ENCODE peak calls at places on chromosomes 6 and 20, in five cellular contexts. A is A673, F is neural progenitor cell, R is Panc1, T is Peyer's patch. S is an unnamed sample. For H3K27me3, the result is how much of the 10 kb centered on the place peaks cover.

GRCh38 chr6:121135425-121135824 is 198.9 kb downstream of the TBC1D32 start:
- DNase-seq in A (peak), F (no peak), R (no peak), T (no peak), S (no peak)

GRCh38 chr6:44477293-44477894 is 89.9 kb downstream of the CDC5L start:
- DNase-seq in A (no peak), F (no peak), R (no peak), T (no peak), S (no peak)

GRCh38 chr6:6466967-6467761 is 121.4 kb upstream of the LY86 start:
- DNase-seq in A (no peak), F (no peak), R (no peak), T (no peak), S (no peak)

GRCh38 chr20:3677733-3678132 is 4.1 kb downstream of the ADAM33 start:
- DNase-seq in A (no peak), F (no peak), R (no peak), T (no peak), S (no peak)

GRCh38 chr6:147260091-147260490 is 55.9 kb downstream of the STXBP5 start:
- DNase-seq in A (no peak), F (no peak), R (no peak), T (no peak), S (no peak)

GRCh38 chr6:163641706-163642105 is 227.2 kb downstream of the QKI start:
- DNase-seq in A (no peak), F (no peak), R (no peak), T (no peak), S (no peak)

GRCh38 chr20:49863666-49864065 is 51.0 kb downstream of the SLC9A8 start:
- DNase-seq in A (no peak), F (no peak), R (no peak), T (no peak), S (no peak)

GRCh38 chr6:3202999-3203696 is 24.3 kb downstream of the TUBB2B start:
- DNase-seq in A (no peak), F (no peak), R (no peak), T (no peak), S (no peak)

GRCh38 chr6:107192739-107193296 is 77.5 kb upstream of the BEND3 start:
- DNase-seq in A (no peak), F (no peak), R (no peak), T (no peak), S (no peak)

GRCh38 chr20:49889943-49890650 is 25.2 kb downstream of the SPATA2 start:
- DNase-seq in A (no peak), F (no peak), R (no peak), T (peak), S (no peak)

GRCh38 chr6:157533397-157533814 is 152.4 kb downstream of the ZDHHC14 start:
- DNase-seq in A (no peak), F (peak), R (no peak), T (no peak), S (no peak)

GRCh38 chr20:63139369-63139768 is 76.6 kb downstream of the YTHDF1 start:
- DNase-seq in A (no peak), F (no peak), R (no peak), T (no peak), S (no peak)

GRCh38 chr6:139595183-139595582 is 220.7 kb upstream of the CITED2 start:
- DNase-seq in A (no peak), F (no peak), R (no peak), T (no peak), S (no peak)

GRCh38 chr6:123777554-123777953 is 26.1 kb upstream of the NKAIN2 start:
- DNase-seq in A (peak), F (no peak), R (peak), T (no peak), S (no peak)

GRCh38 chr20:11544029-11544678 is 373.5 kb upstream of the BTBD3 start:
- DNase-seq in A (peak), F (peak), R (peak), T (no peak), S (no peak)

GRCh38 chr6:106177786-106178185 is 91.7 kb downstream of the PRDM1 start:
- DNase-seq in A (no peak), F (no peak), R (no peak), T (no peak), S (no peak)

GRCh38 chr6:147322299-147323162 is 118.3 kb downstream of the STXBP5 start:
- DNase-seq in A (peak), F (no peak), R (no peak), T (no peak), S (no peak)

GRCh38 chr6:114284281-114284680 is 58.5 kb downstream of the HS3ST5 start:
- DNase-seq in A (no peak), F (no peak), R (no peak), T (no peak), S (no peak)

GRCh38 chr6:105675715-105676397 is 273.0 kb upstream of the PREP start:
- DNase-seq in A (peak), F (peak), R (peak), T (no peak), S (no peak)

GRCh38 chr6:132286298-132287019 is 114.8 kb downstream of the MOXD1 start:
- DNase-seq in A (no peak), F (no peak), R (no peak), T (no peak), S (no peak)

GRCh38 chr6:111280445-111280844 is 193.1 kb downstream of the SLC16A10 start:
- DNase-seq in A (no peak), F (no peak), R (no peak), T (no peak), S (no peak)

GRCh38 chr6:306641-307061 is 14.4 kb downstream of the DUSP22 start:
- DNase-seq in A (no peak), F (no peak), R (no peak), T (peak), S (no peak)

GRCh38 chr6:139474145-139475108 is 100.0 kb upstream of the CITED2 start:
- DNase-seq in A (peak), F (peak), R (no peak), T (no peak), S (no peak)

GRCh38 chr6:105275542-105275941 is 95.7 kb upstream of the POPDC3 start:
- DNase-seq in A (no peak), F (no peak), R (no peak), T (no peak), S (no peak)

DNA sequence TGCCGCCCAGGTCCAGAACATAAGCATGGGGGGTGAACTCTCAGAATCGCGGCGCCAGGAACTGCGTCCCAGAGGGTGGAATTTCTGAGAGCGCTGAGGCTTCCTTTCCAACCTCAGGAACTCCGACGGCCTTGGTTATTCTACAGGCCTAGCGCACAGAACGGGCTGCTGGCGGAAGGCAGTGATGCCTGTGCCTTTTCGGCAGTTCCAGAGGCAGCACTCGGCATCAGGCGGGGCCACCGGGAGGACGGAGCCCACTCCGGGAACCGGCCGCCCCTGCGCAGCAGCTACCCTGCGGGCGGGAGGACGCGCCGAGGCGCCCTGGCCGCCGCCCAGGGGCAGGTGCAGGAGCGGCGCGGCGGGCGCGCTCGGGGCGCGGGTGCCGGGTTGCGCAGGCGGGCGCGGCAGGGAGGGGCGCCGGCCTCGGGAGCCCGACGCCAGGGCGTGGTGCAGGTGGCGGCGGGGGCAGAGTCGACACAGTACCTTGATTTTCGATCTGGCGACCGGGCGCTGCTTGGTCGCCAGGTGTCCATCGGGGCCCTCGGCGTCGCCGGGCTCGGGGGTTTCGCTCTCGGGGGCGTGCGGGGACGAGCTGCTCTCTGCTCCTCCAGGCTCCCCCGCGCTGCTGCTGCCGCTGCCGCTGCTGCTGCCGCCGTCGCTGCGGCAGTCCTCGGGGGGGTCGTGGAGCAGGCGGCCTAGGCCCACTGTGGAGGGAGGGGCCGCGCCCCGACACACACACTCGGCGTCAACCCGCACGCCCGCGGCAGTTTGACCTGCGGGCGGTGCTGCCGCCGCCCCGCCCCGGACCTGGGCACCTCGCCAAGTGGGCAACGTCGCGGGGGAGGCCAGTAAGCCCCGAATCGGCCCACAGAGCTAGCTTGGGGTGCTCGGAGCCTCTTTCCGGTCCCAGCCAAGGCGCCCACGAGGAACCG is 1.3 kb downstream of the OVOL2 start:
- DNase-seq in A (peak), F (peak), R (no peak), T (peak), S (no peak)
- H3K27me3 ChIP-seq in A (half or more), F (half or more), R (under half), T (under half), S (half or more)

GRCh38 chr20:22807045-22807444 is 222.7 kb upstream of the FOXA2 start:
- DNase-seq in A (no peak), F (no peak), R (no peak), T (no peak), S (no peak)
- TF ChIP-seq CTCF in A (no peak), F (no peak), R (no peak), T (no peak), S (no peak)

GRCh38 chr6:41636803-41637178 is 1.5 kb upstream of the MDFI start:
- DNase-seq in A (peak), F (peak), R (no peak), T (peak), S (no peak)
- H3K4me3 ChIP-seq in A (peak), F (peak), R (peak), T (no peak), S (peak)

DNA sequence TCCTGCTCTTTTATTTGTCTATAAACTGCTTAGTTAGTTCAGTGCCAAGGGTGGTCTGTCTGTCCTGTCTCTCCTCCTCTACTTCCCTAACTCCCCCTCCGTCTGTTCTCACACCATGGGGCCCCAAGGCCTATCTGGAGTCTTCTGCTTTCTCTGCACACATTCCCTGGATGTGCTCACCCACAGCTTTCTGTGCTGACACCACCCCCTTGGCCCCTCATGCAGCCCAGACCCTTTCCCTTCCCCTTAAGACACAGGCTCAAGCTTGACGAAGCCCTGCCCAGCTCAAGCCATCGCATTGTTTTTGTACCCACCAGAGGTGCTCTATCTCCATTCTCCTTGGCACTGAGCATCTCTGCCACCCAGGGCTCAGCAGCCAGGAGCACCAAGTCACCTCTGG is 78.1 kb upstream of the NNAT start:
- DNase-seq in A (no peak), F (no peak), R (no peak), T (no peak), S (no peak)
- H3K27me3 ChIP-seq in A (under half), F (under half), R (under half), T (under half), S (under half)

GRCh38 chr20:53935353-53936084 is 134.9 kb downstream of the BCAS1 start:
- DNase-seq in A (no peak), F (no peak), R (no peak), T (no peak), S (no peak)
- TF ChIP-seq CTCF in A (no peak), F (no peak), R (no peak), T (no peak), S (no peak)

DNA sequence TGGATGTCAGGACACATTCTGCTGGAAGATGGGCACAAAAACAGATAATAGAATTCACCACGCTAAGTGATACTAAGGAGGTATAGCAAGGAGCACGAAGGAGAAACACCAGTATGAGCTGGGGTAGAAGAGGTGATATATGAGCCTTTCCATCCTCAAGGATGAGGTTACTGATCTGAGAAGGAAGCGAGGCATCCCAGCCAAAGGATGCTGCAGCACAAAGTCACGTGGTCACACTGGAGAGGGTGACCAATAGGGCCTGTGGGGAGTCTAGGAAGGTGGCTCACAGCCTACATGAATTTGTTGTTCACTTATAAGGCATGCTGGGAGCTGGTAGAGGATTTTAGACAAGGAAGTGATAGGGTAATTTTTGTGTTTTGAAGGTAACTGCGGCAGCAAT is 1.4 kb downstream of the GINS1 start:
- DNase-seq in A (no peak), F (no peak), R (no peak), T (no peak), S (no peak)
- H3K4me3 ChIP-seq in A (peak), F (peak), R (peak), T (no peak), S (no peak)

S was measured in dorsolateral prefrontal cortex.